ENCODE peak calls at places on chromosomes 2 and 18, in nine cellular contexts. One of them, this sample, is unnamed.
A peak's percentile ranks its signal among the peaks of the same experiment; 100 is the strongest.

GRCh38 chr2:20642026-20642971 is 8.6 kb downstream of the HS1BP3 start:
- DNase-seq in colonic mucosa: peak; percentile 63
- DNase-seq in OCI-LY7: peak; percentile 66
- DNase-seq in cardiac muscle cell: peak; percentile 78
- DNase-seq in fibroblast of mammary gland: peak; percentile 67
- DNase-seq in fibroblast of pulmonary artery: peak; percentile 71
- DNase-seq in A549: peak; percentile 69
- DNase-seq in cardiac fibroblast: peak; percentile 75
- DNase-seq in epithelial cell of esophagus: peak; percentile 73
- DNase-seq in this sample: no peak

GRCh38 chr18:7921938-7922587 is 354.9 kb downstream of the PTPRM start:
- DNase-seq in colonic mucosa: no peak
- DNase-seq in OCI-LY7: no peak
- DNase-seq in cardiac muscle cell: peak; percentile 84
- DNase-seq in fibroblast of mammary gland: peak; percentile 82
- DNase-seq in fibroblast of pulmonary artery: peak; percentile 82
- DNase-seq in A549: peak; percentile 86
- DNase-seq in cardiac fibroblast: peak; percentile 80
- DNase-seq in epithelial cell of esophagus: peak; percentile 80
- DNase-seq in this sample: no peak

GRCh38 chr2:10002681-10003080 is 40.7 kb upstream of the KLF11 start:
- DNase-seq in colonic mucosa: no peak
- DNase-seq in OCI-LY7: no peak
- DNase-seq in cardiac muscle cell: no peak
- DNase-seq in fibroblast of mammary gland: no peak
- DNase-seq in fibroblast of pulmonary artery: no peak
- DNase-seq in A549: no peak
- DNase-seq in cardiac fibroblast: no peak
- DNase-seq in epithelial cell of esophagus: no peak
- DNase-seq in this sample: no peak

GRCh38 chr2:208010501-208010900 is 14.8 kb downstream of the PLEKHM3 start:
- DNase-seq in colonic mucosa: no peak
- DNase-seq in OCI-LY7: no peak
- DNase-seq in cardiac muscle cell: no peak
- DNase-seq in fibroblast of mammary gland: no peak
- DNase-seq in fibroblast of pulmonary artery: no peak
- DNase-seq in A549: no peak
- DNase-seq in cardiac fibroblast: no peak
- DNase-seq in epithelial cell of esophagus: no peak
- DNase-seq in this sample: no peak

GRCh38 chr2:27264253-27264752 is 1.5 kb upstream of the SLC30A3 start:
- DNase-seq in colonic mucosa: no peak
- DNase-seq in OCI-LY7: peak; percentile 22
- DNase-seq in cardiac muscle cell: no peak
- DNase-seq in fibroblast of mammary gland: no peak
- DNase-seq in fibroblast of pulmonary artery: no peak
- DNase-seq in A549: no peak
- DNase-seq in cardiac fibroblast: no peak
- DNase-seq in epithelial cell of esophagus: no peak
- DNase-seq in this sample: no peak

GRCh38 chr2:31334311-31335026 is 80.1 kb downstream of the XDH start:
- DNase-seq in colonic mucosa: no peak
- DNase-seq in OCI-LY7: no peak
- DNase-seq in cardiac muscle cell: no peak
- DNase-seq in fibroblast of mammary gland: peak; percentile 77
- DNase-seq in fibroblast of pulmonary artery: no peak
- DNase-seq in A549: no peak
- DNase-seq in cardiac fibroblast: no peak
- DNase-seq in epithelial cell of esophagus: peak; percentile 28
- DNase-seq in this sample: peak; percentile 73

GRCh38 chr2:208466133-208466919 is 59.7 kb downstream of the PTH2R start:
- DNase-seq in colonic mucosa: peak; percentile 39
- DNase-seq in OCI-LY7: peak; percentile 51
- DNase-seq in cardiac muscle cell: peak; percentile 44
- DNase-seq in fibroblast of mammary gland: peak; percentile 27
- DNase-seq in fibroblast of pulmonary artery: peak; percentile 31
- DNase-seq in A549: peak; percentile 55
- DNase-seq in cardiac fibroblast: peak; percentile 39
- DNase-seq in epithelial cell of esophagus: peak; percentile 65
- DNase-seq in this sample: peak; percentile 5

GRCh38 chr18:21820811-21821143 is 80.2 kb downstream of the MIB1 start:
- DNase-seq in colonic mucosa: no peak
- DNase-seq in OCI-LY7: no peak
- DNase-seq in cardiac muscle cell: no peak
- DNase-seq in fibroblast of mammary gland: no peak
- DNase-seq in fibroblast of pulmonary artery: no peak
- DNase-seq in A549: no peak
- DNase-seq in cardiac fibroblast: no peak
- DNase-seq in epithelial cell of esophagus: no peak
- DNase-seq in this sample: no peak

GRCh38 chr2:233076749-233077148 is 16.6 kb downstream of the INPP5D start:
- DNase-seq in colonic mucosa: no peak
- DNase-seq in OCI-LY7: peak; percentile 75
- DNase-seq in cardiac muscle cell: no peak
- DNase-seq in fibroblast of mammary gland: no peak
- DNase-seq in fibroblast of pulmonary artery: no peak
- DNase-seq in A549: no peak
- DNase-seq in cardiac fibroblast: no peak
- DNase-seq in epithelial cell of esophagus: no peak
- DNase-seq in this sample: no peak

GRCh38 chr2:6392966-6393365 is 472.7 kb downstream of the CMPK2 start:
- DNase-seq in colonic mucosa: no peak
- DNase-seq in OCI-LY7: no peak
- DNase-seq in cardiac muscle cell: no peak
- DNase-seq in fibroblast of mammary gland: no peak
- DNase-seq in fibroblast of pulmonary artery: no peak
- DNase-seq in A549: no peak
- DNase-seq in cardiac fibroblast: no peak
- DNase-seq in epithelial cell of esophagus: no peak
- DNase-seq in this sample: no peak

GRCh38 chr2:64260817-64261216 is 116.6 kb upstream of the PELI1 start:
- DNase-seq in colonic mucosa: peak; percentile 38
- DNase-seq in OCI-LY7: peak; percentile 91
- DNase-seq in cardiac muscle cell: no peak
- DNase-seq in fibroblast of mammary gland: no peak
- DNase-seq in fibroblast of pulmonary artery: peak; percentile 31
- DNase-seq in A549: no peak
- DNase-seq in cardiac fibroblast: peak; percentile 16
- DNase-seq in epithelial cell of esophagus: no peak
- DNase-seq in this sample: no peak

GRCh38 chr2:9423922-9424272 is 443 bp downstream of the CPSF3 start:
- DNase-seq in colonic mucosa: no peak
- DNase-seq in OCI-LY7: peak; percentile 61
- DNase-seq in cardiac muscle cell: peak; percentile 38
- DNase-seq in fibroblast of mammary gland: peak; percentile 34
- DNase-seq in fibroblast of pulmonary artery: peak; percentile 30
- DNase-seq in A549: peak; percentile 21
- DNase-seq in cardiac fibroblast: peak; percentile 40
- DNase-seq in epithelial cell of esophagus: peak; percentile 47
- DNase-seq in this sample: no peak

GRCh38 chr2:190805843-190806242 is 74.8 kb upstream of the GLS start:
- DNase-seq in colonic mucosa: no peak
- DNase-seq in OCI-LY7: no peak
- DNase-seq in cardiac muscle cell: peak; percentile 31
- DNase-seq in fibroblast of mammary gland: no peak
- DNase-seq in fibroblast of pulmonary artery: no peak
- DNase-seq in A549: no peak
- DNase-seq in cardiac fibroblast: peak; percentile 31
- DNase-seq in epithelial cell of esophagus: no peak
- DNase-seq in this sample: no peak

GRCh38 chr2:39099820-39100728 is 20.8 kb downstream of the SOS1 start:
- DNase-seq in colonic mucosa: no peak
- DNase-seq in OCI-LY7: peak; percentile 27
- DNase-seq in cardiac muscle cell: peak; percentile 18
- DNase-seq in fibroblast of mammary gland: peak; percentile 22
- DNase-seq in fibroblast of pulmonary artery: peak; percentile 63
- DNase-seq in A549: no peak
- DNase-seq in cardiac fibroblast: peak; percentile 22
- DNase-seq in epithelial cell of esophagus: peak; percentile 81
- DNase-seq in this sample: no peak

GRCh38 chr18:7452331-7452730 is 114.8 kb upstream of the PTPRM start:
- DNase-seq in colonic mucosa: no peak
- DNase-seq in OCI-LY7: peak; percentile 24
- DNase-seq in cardiac muscle cell: peak; percentile 56
- DNase-seq in fibroblast of mammary gland: peak; percentile 23
- DNase-seq in fibroblast of pulmonary artery: peak; percentile 37
- DNase-seq in A549: peak; percentile 43
- DNase-seq in cardiac fibroblast: peak; percentile 32
- DNase-seq in epithelial cell of esophagus: peak; percentile 39
- DNase-seq in this sample: no peak

GRCh38 chr2:147297820-147298219 is 547.0 kb upstream of the ACVR2A start:
- DNase-seq in colonic mucosa: no peak
- DNase-seq in OCI-LY7: peak; percentile 24
- DNase-seq in cardiac muscle cell: no peak
- DNase-seq in fibroblast of mammary gland: no peak
- DNase-seq in fibroblast of pulmonary artery: no peak
- DNase-seq in A549: no peak
- DNase-seq in cardiac fibroblast: no peak
- DNase-seq in epithelial cell of esophagus: no peak
- DNase-seq in this sample: no peak

GRCh38 chr2:240929364-240930095 is 23.4 kb downstream of the CROCC2 start:
- DNase-seq in colonic mucosa: peak; percentile 13
- DNase-seq in OCI-LY7: no peak
- DNase-seq in cardiac muscle cell: no peak
- DNase-seq in fibroblast of mammary gland: no peak
- DNase-seq in fibroblast of pulmonary artery: no peak
- DNase-seq in A549: no peak
- DNase-seq in cardiac fibroblast: no peak
- DNase-seq in epithelial cell of esophagus: no peak
- DNase-seq in this sample: no peak

GRCh38 chr2:55045685-55046221 is 4.5 kb downstream of the RTN4 start:
- DNase-seq in colonic mucosa: no peak
- DNase-seq in OCI-LY7: no peak
- DNase-seq in cardiac muscle cell: no peak
- DNase-seq in fibroblast of mammary gland: no peak
- DNase-seq in fibroblast of pulmonary artery: no peak
- DNase-seq in A549: no peak
- DNase-seq in cardiac fibroblast: no peak
- DNase-seq in epithelial cell of esophagus: no peak
- DNase-seq in this sample: no peak
- H3K4me3 ChIP-seq in colonic mucosa: no peak overlapping the region
- H3K4me3 ChIP-seq in OCI-LY7: no peak overlapping the region
- H3K4me3 ChIP-seq in cardiac muscle cell: no peak overlapping the region
- H3K4me3 ChIP-seq in fibroblast of mammary gland: peak overlapping the region; percentile 95
- H3K4me3 ChIP-seq in fibroblast of pulmonary artery: peak overlapping the region; percentile 96
- H3K4me3 ChIP-seq in A549: peak overlapping the region; percentile 95
- H3K4me3 ChIP-seq in cardiac fibroblast: no peak overlapping the region
- H3K4me3 ChIP-seq in epithelial cell of esophagus: peak overlapping the region; percentile 7
- H3K4me3 ChIP-seq in this sample: peak overlapping the region; percentile 5

GRCh38 chr2:85754313-85755095 is 713 bp downstream of the ATOH8 start:
- DNase-seq in colonic mucosa: no peak
- DNase-seq in OCI-LY7: no peak
- DNase-seq in cardiac muscle cell: peak; percentile 58
- DNase-seq in fibroblast of mammary gland: no peak
- DNase-seq in fibroblast of pulmonary artery: peak; percentile 44
- DNase-seq in A549: peak; percentile 62
- DNase-seq in cardiac fibroblast: peak; percentile 57
- DNase-seq in epithelial cell of esophagus: peak; percentile 21
- DNase-seq in this sample: no peak
- TF ChIP-seq CTCF in colonic mucosa: no peak
- TF ChIP-seq CTCF in OCI-LY7: peak; percentile 35
- TF ChIP-seq CTCF in cardiac muscle cell: peak; percentile 4
- TF ChIP-seq CTCF in fibroblast of mammary gland: no peak
- TF ChIP-seq CTCF in fibroblast of pulmonary artery: no peak
- TF ChIP-seq CTCF in A549: no peak
- TF ChIP-seq CTCF in cardiac fibroblast: peak; percentile 31
- TF ChIP-seq CTCF in epithelial cell of esophagus: no peak
- TF ChIP-seq CTCF in this sample: peak; percentile 6

DNA sequence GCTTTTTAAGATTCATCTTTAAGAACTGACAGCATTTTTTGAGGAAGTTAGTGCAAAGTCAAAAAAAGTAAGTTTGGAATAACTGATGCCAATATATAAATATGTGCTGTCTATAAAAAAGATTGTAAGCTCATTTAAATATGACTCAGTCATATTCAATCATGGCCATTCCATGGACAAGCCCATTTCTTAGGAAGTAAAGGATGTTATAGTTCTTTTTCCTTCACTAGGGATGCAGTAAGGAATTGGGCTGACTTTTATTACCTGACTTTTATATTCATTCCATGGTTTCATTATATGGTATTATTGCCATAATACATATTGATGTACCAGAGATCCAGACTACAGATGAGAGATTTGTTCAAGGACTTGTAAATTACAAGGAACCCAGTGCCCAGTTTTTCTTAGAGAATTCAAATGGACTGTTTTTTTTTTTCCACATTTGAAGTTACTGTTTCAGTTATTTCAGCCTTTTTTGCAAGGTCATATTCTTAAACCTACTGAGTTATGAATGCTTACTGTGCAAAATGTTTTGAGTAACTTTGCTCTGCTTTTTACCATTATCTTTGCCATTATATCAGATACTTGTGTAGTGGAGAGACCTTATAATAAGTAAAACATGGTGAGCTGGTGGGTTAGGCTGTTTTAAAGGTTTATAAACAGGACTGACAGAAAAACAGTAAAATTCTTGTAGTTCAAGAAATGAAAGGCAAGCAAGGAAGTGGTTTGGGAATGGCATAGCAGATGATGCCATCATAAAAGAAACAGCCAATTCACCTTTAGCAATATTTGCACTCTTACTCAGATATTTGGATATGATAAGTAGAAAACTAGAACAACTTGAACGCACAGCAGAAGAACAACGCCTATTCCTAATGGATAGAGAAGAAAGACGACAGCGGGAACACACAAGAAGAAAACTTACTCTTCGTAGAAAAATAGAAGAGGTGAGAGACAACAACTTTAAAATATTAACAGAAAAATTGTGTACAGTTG is 7.6 kb downstream of the FSIP2 start:
- DNase-seq in colonic mucosa: no peak
- DNase-seq in OCI-LY7: no peak
- DNase-seq in cardiac muscle cell: no peak
- DNase-seq in fibroblast of mammary gland: no peak
- DNase-seq in fibroblast of pulmonary artery: no peak
- DNase-seq in A549: no peak
- DNase-seq in cardiac fibroblast: no peak
- DNase-seq in epithelial cell of esophagus: peak; percentile 54
- DNase-seq in this sample: no peak
- H3K4me3 ChIP-seq in colonic mucosa: peak overlapping the region; percentile 17
- H3K4me3 ChIP-seq in OCI-LY7: no peak overlapping the region
- H3K4me3 ChIP-seq in cardiac muscle cell: no peak overlapping the region
- H3K4me3 ChIP-seq in fibroblast of mammary gland: no peak overlapping the region
- H3K4me3 ChIP-seq in fibroblast of pulmonary artery: no peak overlapping the region
- H3K4me3 ChIP-seq in A549: no peak overlapping the region
- H3K4me3 ChIP-seq in cardiac fibroblast: no peak overlapping the region
- H3K4me3 ChIP-seq in epithelial cell of esophagus: no peak overlapping the region
- H3K4me3 ChIP-seq in this sample: no peak overlapping the region

DNA sequence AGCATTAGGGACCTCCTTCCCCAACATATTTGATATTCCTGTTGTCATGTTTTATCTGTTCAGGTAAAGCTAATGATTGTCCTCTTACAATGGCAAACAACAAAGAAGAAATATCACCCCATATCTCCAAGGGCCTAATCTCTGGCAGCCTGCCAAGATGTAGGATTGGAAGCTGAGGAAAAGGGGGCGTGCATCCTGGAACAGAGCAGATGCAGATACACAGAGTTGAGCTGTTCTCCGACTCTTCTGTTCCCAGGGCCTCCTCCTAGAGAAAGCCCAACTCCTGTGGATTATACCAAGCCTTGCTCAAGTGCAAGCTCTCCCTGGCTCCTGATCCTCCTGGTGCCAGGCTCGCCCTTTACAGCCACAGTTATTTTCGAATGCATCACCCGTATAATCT is 35.2 kb upstream of the CD207 start:
- DNase-seq in colonic mucosa: no peak
- DNase-seq in OCI-LY7: no peak
- DNase-seq in cardiac muscle cell: no peak
- DNase-seq in fibroblast of mammary gland: no peak
- DNase-seq in fibroblast of pulmonary artery: no peak
- DNase-seq in A549: no peak
- DNase-seq in cardiac fibroblast: no peak
- DNase-seq in epithelial cell of esophagus: no peak
- DNase-seq in this sample: no peak
- TF ChIP-seq CTCF in colonic mucosa: no peak
- TF ChIP-seq CTCF in OCI-LY7: no peak
- TF ChIP-seq CTCF in cardiac muscle cell: no peak
- TF ChIP-seq CTCF in fibroblast of mammary gland: no peak
- TF ChIP-seq CTCF in fibroblast of pulmonary artery: no peak
- TF ChIP-seq CTCF in A549: no peak
- TF ChIP-seq CTCF in cardiac fibroblast: no peak
- TF ChIP-seq CTCF in epithelial cell of esophagus: no peak
- TF ChIP-seq CTCF in this sample: no peak